ENCODE peak calls at places on chromosomes 7 and 10, in four cellular contexts. L, K, F and I are unnamed samples.

GRCh38 chr7:106421181-106421762 is 136.5 kb upstream of the NAMPT start:
- DNase-seq in L (peak; percentile 94), K (no peak), F (no peak), I (no peak)

GRCh38 chr7:85897967-85898366 is 711.1 kb upstream of the SEMA3D start:
- DNase-seq in F (no peak), K (no peak), L (no peak), I (no peak)

GRCh38 chr7:52639981-52640380 is 395.5 kb upstream of the POM121L12 start:
- DNase-seq in F (no peak), K (no peak), L (no peak), I (peak; percentile 25)

GRCh38 chr10:82378146-82378545 is 503.2 kb downstream of the NRG3 start:
- DNase-seq in K (no peak), L (peak; percentile 85), F (no peak), I (no peak)

GRCh38 chr7:106778656-106779250 is 86.3 kb upstream of the PIK3CG start:
- DNase-seq in L (no peak), K (no peak), F (no peak), I (no peak)

GRCh38 chr7:152354061-152354460 is 81.7 kb downstream of the KMT2C start:
- DNase-seq in F (no peak), L (peak; percentile 24), K (no peak), I (no peak)

GRCh38 chr10:62050941-62051433 is 149.5 kb downstream of the ARID5B start:
- DNase-seq in K (no peak), L (peak; percentile 96), F (no peak), I (no peak)

GRCh38 chr10:83816942-83817341 is 322.4 kb upstream of the GHITM start:
- DNase-seq in F (no peak), K (no peak), L (no peak), I (no peak)

GRCh38 chr10:30374353-30374752 is 25.3 kb upstream of the MTPAP start:
- DNase-seq in L (peak; percentile 57), K (peak; percentile 94), F (no peak), I (no peak)

GRCh38 chr7:131688738-131689661 is 132.6 kb upstream of the PODXL start:
- DNase-seq in L (peak; percentile 60), F (peak; percentile 76), K (peak; percentile 89), I (peak; percentile 75)

GRCh38 chr10:120593693-120594092 is 136.7 kb downstream of the PLPP4 start:
- DNase-seq in F (no peak), K (peak; percentile 11), L (no peak), I (no peak)

GRCh38 chr10:32938554-32939061 is 19.4 kb downstream of the ITGB1 start:
- DNase-seq in L (peak; percentile 62), K (peak; percentile 45), F (no peak), I (no peak)

GRCh38 chr10:68576118-68576517 is 16.0 kb downstream of the TET1 start:
- DNase-seq in F (no peak), K (peak; percentile 69), L (no peak), I (peak; percentile 57)

GRCh38 chr7:30922596-30922995 is 10.9 kb downstream of the AQP1 start:
- DNase-seq in F (no peak), K (peak; percentile 16), L (no peak), I (no peak)

GRCh38 chr10:76397210-76397881 is 965.9 kb downstream of the LRMDA start:
- DNase-seq in F (no peak), L (no peak), K (no peak), I (no peak)

GRCh38 chr7:159143780-159144755 is 599 bp downstream of the VIPR2 start:
- DNase-seq in K (peak; percentile 47), F (peak; percentile 23), L (no peak), I (no peak)

GRCh38 chr7:21543528-21544302 is 876 bp downstream of the DNAH11 start:
- DNase-seq in K (no peak), F (peak; percentile 17), L (peak; percentile 6), I (no peak)

GRCh38 chr10:78977761-78978305 is 90.9 kb upstream of the ZMIZ1 start:
- DNase-seq in K (no peak), L (peak; percentile 97), F (no peak), I (no peak)
- H2BK12ac ChIP-seq in K (no peak overlapping the region), L (peak overlapping the region; percentile 100), F (peak overlapping the region; percentile 52), I (peak overlapping the region; percentile 68)

GRCh38 chr7:860149-860548 is 16.2 kb upstream of the GET4 start:
- DNase-seq in L (no peak), F (no peak), K (no peak), I (no peak)

GRCh38 chr7:855686-856369 is 20.5 kb upstream of the GET4 start:
- DNase-seq in K (no peak), F (no peak), L (no peak), I (no peak)

GRCh38 chr7:859368-860030 is 16.9 kb upstream of the GET4 start:
- DNase-seq in F (no peak), L (no peak), K (no peak), I (no peak)

GRCh38 chr7:856444-857095 is 19.8 kb upstream of the GET4 start:
- DNase-seq in K (no peak), F (no peak), L (no peak), I (no peak)

DNA sequence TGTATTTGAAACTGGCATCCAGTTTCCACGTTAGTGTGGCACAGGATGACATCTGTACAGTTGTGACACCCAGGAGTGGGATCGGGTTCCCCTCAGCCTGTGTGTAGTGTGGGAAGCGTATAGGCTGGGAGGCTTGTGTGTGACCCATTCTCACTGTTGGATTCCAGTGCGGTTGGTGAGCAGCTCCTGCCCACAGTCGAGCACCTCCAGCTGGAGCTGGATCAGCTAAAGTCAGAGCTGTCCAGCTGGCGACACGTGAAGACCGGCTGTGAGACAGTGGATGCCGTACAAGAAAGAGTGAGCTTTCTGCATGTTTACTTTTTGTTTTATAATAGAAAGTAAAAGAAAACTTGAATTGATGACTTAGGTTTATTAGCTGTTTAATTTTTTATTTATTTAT is 18.7 kb upstream of the GET4 start:
- DNase-seq in K (no peak), F (no peak), L (no peak), I (no peak)
- H2BK12ac ChIP-seq in K (no peak overlapping the region), F (no peak overlapping the region), L (no peak overlapping the region), I (no peak overlapping the region)

DNA sequence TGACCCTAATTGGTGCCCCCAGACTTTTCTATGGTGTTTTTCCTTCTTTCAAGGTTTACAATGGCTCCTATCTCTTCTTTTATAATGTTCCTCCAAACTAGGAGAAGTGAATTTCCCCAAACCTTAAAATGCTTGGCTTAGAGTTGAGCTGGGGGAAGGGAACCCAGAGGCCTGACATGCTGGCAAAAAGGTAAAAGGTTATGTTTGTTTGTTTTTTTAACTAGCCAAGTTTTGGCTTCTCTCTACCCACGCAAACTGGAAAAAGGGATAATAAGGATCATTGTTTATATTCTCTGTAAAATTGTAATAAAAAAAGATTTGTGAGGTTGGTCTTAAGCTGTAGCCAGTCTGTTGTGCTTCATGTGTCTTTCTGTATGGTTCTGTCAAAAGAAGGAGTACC is 477.0 kb downstream of the IPMK start:
- DNase-seq in F (no peak), K (no peak), L (no peak), I (no peak)
- H2BK12ac ChIP-seq in F (no peak overlapping the region), K (no peak overlapping the region), L (no peak overlapping the region), I (no peak overlapping the region)

GRCh38 chr7:22776964-22777363 is 45.7 kb downstream of the TOMM7 start:
- DNase-seq in L (no peak), K (no peak), F (no peak), I (no peak)

GRCh38 chr7:22771829-22772228 is 44.8 kb downstream of the IL6 start:
- DNase-seq in K (no peak), F (no peak), L (no peak), I (no peak)

GRCh38 chr7:22771194-22771593 is 44.2 kb downstream of the IL6 start:
- DNase-seq in F (no peak), L (no peak), K (no peak), I (no peak)

GRCh38 chr7:22772885-22773284 is 45.9 kb downstream of the IL6 start:
- DNase-seq in K (no peak), F (no peak), L (no peak), I (no peak)
- H2BK12ac ChIP-seq in K (no peak overlapping the region), F (no peak overlapping the region), L (no peak overlapping the region), I (no peak overlapping the region)

GRCh38 chr7:149027560-149028345 is 552 bp downstream of the PDIA4 start:
- DNase-seq in K (no peak), F (peak; percentile 6), L (peak; percentile 54), I (no peak)
- H2BK12ac ChIP-seq in K (no peak overlapping the region), F (no peak overlapping the region), L (no peak overlapping the region), I (no peak overlapping the region)

GRCh38 chr10:89593043-89593442 is 52.0 kb downstream of the PANK1 start:
- DNase-seq in L (no peak), F (no peak), K (no peak), I (no peak)
- H2BK12ac ChIP-seq in L (no peak overlapping the region), F (no peak overlapping the region), K (no peak overlapping the region), I (no peak overlapping the region)